ENCODE peak calls at places on chromosome 11, in four cellular contexts. One of them, this sample, is unnamed.

GRCh38 chr11:112247198-112247597 is 13.5 kb downstream of the PLET1 start:
- DNase-seq in brain microvascular endothelial cell: no peak
- DNase-seq in prostate gland: no peak
- DNase-seq in upper lobe of right lung: no peak
- DNase-seq in this sample: no peak

GRCh38 chr11:59666969-59667368 is 1.9 kb downstream of the PATL1 start:
- DNase-seq in upper lobe of right lung: no peak
- DNase-seq in prostate gland: no peak
- DNase-seq in brain microvascular endothelial cell: no peak
- DNase-seq in this sample: no peak

GRCh38 chr11:66637557-66638176 is 836 bp upstream of the RBM4 start:
- DNase-seq in upper lobe of right lung: no peak
- DNase-seq in brain microvascular endothelial cell: no peak
- DNase-seq in prostate gland: no peak
- DNase-seq in this sample: no peak

GRCh38 chr11:17986711-17987220 is 26.1 kb downstream of the SERGEF start:
- DNase-seq in prostate gland: no peak
- DNase-seq in upper lobe of right lung: no peak
- DNase-seq in brain microvascular endothelial cell: no peak
- DNase-seq in this sample: no peak

GRCh38 chr11:133163463-133164419 is 368.6 kb downstream of the OPCML start:
- DNase-seq in prostate gland: peak
- DNase-seq in upper lobe of right lung: no peak
- DNase-seq in brain microvascular endothelial cell: peak
- DNase-seq in this sample: peak

GRCh38 chr11:15780354-15780753 is 576.0 kb downstream of the SOX6 start:
- DNase-seq in brain microvascular endothelial cell: no peak
- DNase-seq in upper lobe of right lung: no peak
- DNase-seq in prostate gland: no peak
- DNase-seq in this sample: no peak

GRCh38 chr11:28963189-28963588 is 855.0 kb downstream of the METTL15 start:
- DNase-seq in prostate gland: no peak
- DNase-seq in brain microvascular endothelial cell: no peak
- DNase-seq in upper lobe of right lung: no peak
- DNase-seq in this sample: no peak

GRCh38 chr11:81345609-81346008 is 1388.1 kb downstream of the FAM181B start:
- DNase-seq in upper lobe of right lung: no peak
- DNase-seq in prostate gland: no peak
- DNase-seq in brain microvascular endothelial cell: no peak
- DNase-seq in this sample: no peak

GRCh38 chr11:44498524-44498923 is 66.9 kb upstream of the CD82 start:
- DNase-seq in brain microvascular endothelial cell: no peak
- DNase-seq in upper lobe of right lung: no peak
- DNase-seq in prostate gland: no peak
- DNase-seq in this sample: no peak

GRCh38 chr11:64759131-64759721 is 548 bp downstream of the PYGM start:
- DNase-seq in upper lobe of right lung: peak
- DNase-seq in brain microvascular endothelial cell: no peak
- DNase-seq in prostate gland: no peak
- DNase-seq in this sample: no peak

GRCh38 chr11:122628691-122629555 is 26.6 kb upstream of the UBASH3B start:
- DNase-seq in brain microvascular endothelial cell: peak
- DNase-seq in upper lobe of right lung: peak
- DNase-seq in prostate gland: peak
- DNase-seq in this sample: peak

GRCh38 chr11:2089536-2090165 is 49.5 kb downstream of the IGF2 start:
- DNase-seq in prostate gland: no peak
- DNase-seq in brain microvascular endothelial cell: no peak
- DNase-seq in upper lobe of right lung: peak
- DNase-seq in this sample: no peak

GRCh38 chr11:118434123-118434552 is 2.2 kb upstream of the KMT2A start:
- DNase-seq in upper lobe of right lung: no peak
- DNase-seq in prostate gland: no peak
- DNase-seq in brain microvascular endothelial cell: no peak
- DNase-seq in this sample: no peak

GRCh38 chr11:130861902-130862552 is 54.3 kb downstream of the SNX19 start:
- DNase-seq in prostate gland: peak
- DNase-seq in brain microvascular endothelial cell: peak
- DNase-seq in upper lobe of right lung: peak
- DNase-seq in this sample: peak

GRCh38 chr11:110527146-110527545 is 97.4 kb downstream of the FDX1 start:
- DNase-seq in prostate gland: no peak
- DNase-seq in upper lobe of right lung: no peak
- DNase-seq in brain microvascular endothelial cell: no peak
- DNase-seq in this sample: no peak

GRCh38 chr11:132588366-132588765 is 943.9 kb downstream of the OPCML start:
- DNase-seq in upper lobe of right lung: no peak
- DNase-seq in prostate gland: no peak
- DNase-seq in brain microvascular endothelial cell: no peak
- DNase-seq in this sample: no peak

GRCh38 chr11:123314972-123315371 is 115.1 kb upstream of the GRAMD1B start:
- DNase-seq in prostate gland: peak
- DNase-seq in upper lobe of right lung: no peak
- DNase-seq in brain microvascular endothelial cell: no peak
- DNase-seq in this sample: no peak

GRCh38 chr11:57727185-57727584 is 14.1 kb upstream of the SELENOH start:
- DNase-seq in brain microvascular endothelial cell: no peak
- DNase-seq in upper lobe of right lung: no peak
- DNase-seq in prostate gland: no peak
- DNase-seq in this sample: no peak

GRCh38 chr11:112652786-112653390 is 308.3 kb upstream of the NCAM1 start:
- DNase-seq in brain microvascular endothelial cell: no peak
- DNase-seq in prostate gland: no peak
- DNase-seq in upper lobe of right lung: no peak
- DNase-seq in this sample: peak

GRCh38 chr11:203056-203944 is 3.9 kb downstream of the BET1L start:
- DNase-seq in prostate gland: peak
- DNase-seq in upper lobe of right lung: peak
- DNase-seq in brain microvascular endothelial cell: no peak
- DNase-seq in this sample: no peak

GRCh38 chr11:86981777-86982540 is 26.8 kb upstream of the FZD4 start:
- DNase-seq in brain microvascular endothelial cell: no peak
- DNase-seq in prostate gland: no peak
- DNase-seq in upper lobe of right lung: no peak
- DNase-seq in this sample: no peak

GRCh38 chr11:86977441-86978050 is 22.4 kb upstream of the FZD4 start:
- DNase-seq in upper lobe of right lung: no peak
- DNase-seq in prostate gland: no peak
- DNase-seq in brain microvascular endothelial cell: no peak
- DNase-seq in this sample: no peak

GRCh38 chr11:86980397-86980796 is 25.2 kb upstream of the FZD4 start:
- DNase-seq in prostate gland: no peak
- DNase-seq in brain microvascular endothelial cell: peak
- DNase-seq in upper lobe of right lung: no peak
- DNase-seq in this sample: no peak

GRCh38 chr11:86978247-86978646 is 23.1 kb upstream of the FZD4 start:
- DNase-seq in upper lobe of right lung: no peak
- DNase-seq in brain microvascular endothelial cell: no peak
- DNase-seq in prostate gland: no peak
- DNase-seq in this sample: no peak

GRCh38 chr11:86978756-86979608 is 23.8 kb upstream of the FZD4 start:
- DNase-seq in brain microvascular endothelial cell: peak
- DNase-seq in prostate gland: no peak
- DNase-seq in upper lobe of right lung: no peak
- DNase-seq in this sample: peak
- TF ChIP-seq CTCF in brain microvascular endothelial cell: peak
- TF ChIP-seq CTCF in prostate gland: peak
- TF ChIP-seq CTCF in upper lobe of right lung: peak
- TF ChIP-seq CTCF in this sample: peak

GRCh38 chr11:27717377-27717776 is 17.1 kb upstream of the BDNF start:
- DNase-seq in upper lobe of right lung: no peak
- DNase-seq in prostate gland: no peak
- DNase-seq in brain microvascular endothelial cell: no peak
- DNase-seq in this sample: no peak
- H3K4me3 ChIP-seq in upper lobe of right lung: no peak
- H3K4me3 ChIP-seq in prostate gland: no peak
- H3K4me3 ChIP-seq in brain microvascular endothelial cell: no peak
- H3K4me3 ChIP-seq in this sample: no peak

DNA sequence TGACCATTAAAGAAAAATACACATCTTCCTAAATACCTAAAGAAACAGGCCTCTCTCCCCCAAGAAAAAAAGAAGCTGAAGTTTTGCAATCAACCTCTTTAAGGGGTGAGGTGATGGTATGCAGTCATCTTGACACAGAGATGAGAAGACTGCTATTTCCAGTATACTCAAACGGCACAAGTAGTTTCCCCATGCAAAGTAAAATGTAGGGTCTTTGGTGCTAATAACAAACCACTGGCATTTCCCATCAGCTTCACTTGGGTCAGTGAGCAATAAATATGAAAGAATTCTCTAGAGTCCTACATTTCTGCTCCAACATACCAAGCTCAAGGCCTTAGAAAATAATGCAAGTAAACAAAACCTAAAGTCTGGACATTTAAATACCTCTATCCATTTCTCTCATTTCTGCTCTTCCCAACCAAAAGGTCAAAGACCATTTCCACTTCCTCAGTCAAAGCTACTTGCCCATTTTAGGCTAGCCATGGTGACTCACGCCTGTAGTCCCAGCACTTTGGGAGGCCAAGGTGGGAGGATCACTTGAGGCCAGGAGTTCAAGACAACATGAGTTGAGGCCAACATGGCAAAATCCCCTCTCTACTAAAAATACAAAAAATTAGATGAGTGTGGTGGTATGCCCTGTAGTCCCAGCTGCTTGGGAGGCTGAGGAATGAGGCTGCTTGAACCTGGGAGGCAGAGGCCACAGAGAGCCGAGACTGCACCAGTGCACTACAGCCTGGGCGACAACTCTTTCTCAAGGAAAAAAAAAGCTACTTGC is 39.5 kb upstream of the CHRNA10 start:
- DNase-seq in prostate gland: no peak
- DNase-seq in brain microvascular endothelial cell: no peak
- DNase-seq in upper lobe of right lung: no peak
- DNase-seq in this sample: peak
- TF ChIP-seq CTCF in prostate gland: no peak
- TF ChIP-seq CTCF in brain microvascular endothelial cell: no peak
- TF ChIP-seq CTCF in upper lobe of right lung: no peak
- TF ChIP-seq CTCF in this sample: no peak

GRCh38 chr11:47507016-47507631 is 45.8 kb downstream of the CELF1 start:
- DNase-seq in brain microvascular endothelial cell: no peak
- DNase-seq in upper lobe of right lung: no peak
- DNase-seq in prostate gland: no peak
- DNase-seq in this sample: no peak
- H3K4me3 ChIP-seq in brain microvascular endothelial cell: no peak
- H3K4me3 ChIP-seq in upper lobe of right lung: no peak
- H3K4me3 ChIP-seq in prostate gland: no peak
- H3K4me3 ChIP-seq in this sample: no peak

GRCh38 chr11:73334244-73335203 is 26.4 kb downstream of the ARHGEF17 start:
- DNase-seq in upper lobe of right lung: no peak
- DNase-seq in prostate gland: no peak
- DNase-seq in brain microvascular endothelial cell: peak
- DNase-seq in this sample: no peak
- TF ChIP-seq CTCF in upper lobe of right lung: no peak
- TF ChIP-seq CTCF in prostate gland: no peak
- TF ChIP-seq CTCF in brain microvascular endothelial cell: peak
- TF ChIP-seq CTCF in this sample: no peak

DNA sequence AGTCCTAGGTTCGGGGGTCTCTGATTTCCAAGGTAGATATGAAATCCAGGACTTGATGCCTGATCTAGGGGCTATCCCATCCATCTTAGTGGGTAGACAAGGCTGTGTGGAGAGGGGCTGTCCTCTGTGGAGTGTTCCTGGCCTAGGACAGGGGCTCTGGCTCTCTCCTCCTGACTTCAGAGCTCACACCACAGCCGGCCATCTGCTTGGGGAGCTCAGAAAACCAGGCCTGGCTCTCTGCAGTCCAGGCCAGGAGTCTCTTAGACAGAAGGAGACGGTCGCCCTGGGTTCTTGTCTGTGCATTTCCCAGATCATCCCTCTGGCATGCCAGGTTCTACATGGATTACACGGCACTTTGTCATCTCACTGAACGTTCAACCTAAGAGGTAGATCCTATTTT is 17.9 kb downstream of the TUB start:
- DNase-seq in brain microvascular endothelial cell: peak
- DNase-seq in upper lobe of right lung: no peak
- DNase-seq in prostate gland: no peak
- DNase-seq in this sample: no peak
- H3K4me3 ChIP-seq in brain microvascular endothelial cell: no peak
- H3K4me3 ChIP-seq in upper lobe of right lung: no peak
- H3K4me3 ChIP-seq in prostate gland: no peak
- H3K4me3 ChIP-seq in this sample: no peak

DNA sequence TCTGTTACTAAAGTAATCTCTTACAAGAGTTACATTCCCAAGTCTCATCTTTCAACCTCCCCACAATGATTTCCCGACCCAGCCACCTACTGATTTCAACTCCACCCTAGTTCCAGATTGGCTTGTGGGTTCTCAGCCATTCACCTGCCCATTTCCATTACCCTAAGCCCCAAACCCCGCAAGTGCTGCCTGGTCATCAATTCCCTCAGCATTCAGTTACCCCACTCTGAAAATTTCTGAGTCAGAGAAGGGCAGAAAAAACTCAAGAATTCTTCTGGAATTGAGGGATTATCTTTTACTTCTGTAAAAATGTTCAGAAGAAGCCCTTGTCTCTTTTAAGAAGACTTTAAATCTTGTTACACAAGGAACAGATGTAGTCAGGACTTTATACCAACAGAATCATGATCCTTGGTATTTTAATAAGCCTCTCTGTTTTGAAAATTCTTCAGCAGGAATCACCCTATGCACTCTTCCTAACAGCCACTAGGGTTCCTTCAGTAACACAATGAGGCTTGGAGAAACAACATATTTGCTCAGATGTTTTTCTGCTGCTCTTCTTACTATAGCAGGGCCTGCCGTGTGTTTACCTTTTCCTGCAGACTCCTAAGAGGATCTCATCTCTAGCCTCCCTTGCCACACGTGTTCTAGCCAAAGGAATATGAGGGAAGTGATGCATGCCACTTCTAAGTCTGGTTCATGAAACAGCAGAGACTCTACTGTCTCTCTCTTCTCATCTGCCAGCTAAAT is 29.2 kb upstream of the PAMR1 start:
- DNase-seq in brain microvascular endothelial cell: peak
- DNase-seq in prostate gland: no peak
- DNase-seq in upper lobe of right lung: no peak
- DNase-seq in this sample: no peak
- TF ChIP-seq CTCF in brain microvascular endothelial cell: peak
- TF ChIP-seq CTCF in prostate gland: no peak
- TF ChIP-seq CTCF in upper lobe of right lung: no peak
- TF ChIP-seq CTCF in this sample: peak

GRCh38 chr11:75827562-75827961 is 12.6 kb downstream of the UVRAG start:
- DNase-seq in prostate gland: no peak
- DNase-seq in brain microvascular endothelial cell: no peak
- DNase-seq in upper lobe of right lung: no peak
- DNase-seq in this sample: no peak
- H3K4me3 ChIP-seq in prostate gland: no peak
- H3K4me3 ChIP-seq in brain microvascular endothelial cell: no peak
- H3K4me3 ChIP-seq in upper lobe of right lung: no peak
- H3K4me3 ChIP-seq in this sample: no peak

GRCh38 chr11:61057615-61058014 is 44.7 kb upstream of the CD5 start:
- DNase-seq in brain microvascular endothelial cell: no peak
- DNase-seq in upper lobe of right lung: no peak
- DNase-seq in prostate gland: no peak
- DNase-seq in this sample: no peak
- TF ChIP-seq CTCF in brain microvascular endothelial cell: no peak
- TF ChIP-seq CTCF in upper lobe of right lung: no peak
- TF ChIP-seq CTCF in prostate gland: no peak
- TF ChIP-seq CTCF in this sample: no peak